ENCODE peak calls at places on chromosomes 16 and 17, in six cellular contexts. S is A549; H is activated naive CD8-positive, alpha-beta T cell treated with anti-CD3 and anti-CD28 coated beads for 36 hours; P is NCI-H2081; I is OCI-M1; A is heart left ventricle. B is an unnamed sample.

GRCh38 chr17:31688704-31689103 is 170.3 kb downstream of the COPRS start:
- DNase-seq in S (no peak), H (no peak), P (no peak), I (no peak), A (no peak), B (no peak)

GRCh38 chr16:85563515-85564276 is 49.4 kb upstream of the GSE1 start:
- DNase-seq in S (peak; percentile 51), H (no peak), P (no peak), I (no peak), A (peak; percentile 79), B (no peak)

GRCh38 chr17:5437721-5438317 is 1.1 kb downstream of the C1QBP start:
- DNase-seq in S (no peak), H (no peak), P (no peak), I (no peak), A (no peak), B (no peak)

GRCh38 chr17:62754696-62755095 is 53.4 kb downstream of the MARCHF10 start:
- DNase-seq in S (no peak), H (no peak), P (no peak), I (no peak), A (no peak), B (no peak)

GRCh38 chr17:82444284-82444893 is 6.2 kb downstream of the CYBC1 start:
- DNase-seq in S (no peak), H (no peak), P (no peak), I (no peak), A (no peak), B (no peak)

GRCh38 chr16:57167951-57168350 is 17.9 kb downstream of the PSME3IP1 start:
- DNase-seq in S (peak; percentile 73), H (no peak), P (peak; percentile 18), I (peak; percentile 72), A (no peak), B (no peak)

GRCh38 chr17:30299000-30299399 is 7.3 kb upstream of the BLMH start:
- DNase-seq in S (peak; percentile 34), H (no peak), P (no peak), I (peak; percentile 35), A (no peak), B (no peak)

GRCh38 chr17:35046740-35047283 is 16.7 kb downstream of the RFFL start:
- DNase-seq in S (no peak), H (peak; percentile 65), P (no peak), I (peak; percentile 12), A (no peak), B (no peak)

GRCh38 chr17:30000755-30001257 is 59.4 kb downstream of the EFCAB5 start:
- DNase-seq in S (no peak), H (no peak), P (no peak), I (no peak), A (no peak), B (peak; percentile 4)

GRCh38 chr17:55434721-55435120 is 13.1 kb upstream of the MMD start:
- DNase-seq in S (no peak), H (peak; percentile 22), P (no peak), I (no peak), A (no peak), B (no peak)

GRCh38 chr17:72429066-72429638 is 308.3 kb downstream of the SOX9 start:
- DNase-seq in S (no peak), H (no peak), P (no peak), I (no peak), A (no peak), B (no peak)

GRCh38 chr16:48608871-48609452 is 1.0 kb downstream of the N4BP1 start:
- DNase-seq in S (no peak), H (no peak), P (peak; percentile 17), I (no peak), A (no peak), B (no peak)

GRCh38 chr17:1038459-1039118 is 41.7 kb downstream of the TIMM22 start:
- DNase-seq in S (no peak), H (no peak), P (no peak), I (no peak), A (no peak), B (no peak)

GRCh38 chr16:69199382-69199781 is 12.4 kb downstream of the SNTB2 start:
- DNase-seq in S (peak; percentile 23), H (no peak), P (no peak), I (no peak), A (no peak), B (no peak)

GRCh38 chr17:79628861-79629547 is 18.2 kb upstream of the RBFOX3 start:
- DNase-seq in S (no peak), H (no peak), P (no peak), I (no peak), A (peak; percentile 0), B (no peak)

GRCh38 chr17:75130632-75131277 is 787 bp downstream of the NT5C start:
- DNase-seq in S (peak; percentile 86), H (peak; percentile 69), P (peak; percentile 60), I (peak; percentile 83), A (peak; percentile 29), B (peak; percentile 84)

GRCh38 chr16:55044366-55044975 is 113.8 kb downstream of the IRX5 start:
- DNase-seq in S (no peak), H (no peak), P (no peak), I (no peak), A (no peak), B (no peak)

GRCh38 chr17:64686705-64687104 is 24.6 kb upstream of the SMURF2 start:
- DNase-seq in S (no peak), H (no peak), P (no peak), I (no peak), A (no peak), B (no peak)

B was measured in ELF-1.